ENCODE peak calls at places on chromosomes 5 and 9, in six cellular contexts. N, D, W, C, V and G are unnamed samples.

GRCh38 chr5:128927644-128928043 is 37.6 kb upstream of the SLC27A6 start:
- DNase-seq in N (no peak), D (no peak), W (no peak), C (no peak), V (no peak), G (no peak)

GRCh38 chr5:116360008-116360853 is 214.4 kb downstream of the SEMA6A start:
- DNase-seq in N (no peak), D (no peak), W (peak; percentile 89), C (no peak), V (no peak), G (peak; percentile 19)

GRCh38 chr9:111622626-111623025 is 8.5 kb upstream of the DNAJC25 start:
- DNase-seq in N (no peak), D (no peak), W (no peak), C (no peak), V (peak; percentile 16), G (peak; percentile 59)

GRCh38 chr9:72092820-72093219 is 32.4 kb upstream of the C9orf57 start:
- DNase-seq in N (no peak), D (no peak), W (no peak), C (no peak), V (no peak), G (no peak)

GRCh38 chr5:94471496-94471895 is 146.9 kb downstream of the KIAA0825 start:
- DNase-seq in N (no peak), D (no peak), W (no peak), C (no peak), V (no peak), G (no peak)

GRCh38 chr9:28941856-28942255 is 1368.6 kb upstream of the C9orf72 start:
- DNase-seq in N (no peak), D (no peak), W (no peak), C (no peak), V (no peak), G (no peak)

GRCh38 chr5:54761213-54761701 is 224.1 kb downstream of the ESM1 start:
- DNase-seq in N (no peak), D (no peak), W (no peak), C (peak; percentile 67), V (no peak), G (peak; percentile 99)

GRCh38 chr5:103808464-103809106 is 246.0 kb upstream of the NUDT12 start:
- DNase-seq in N (peak; percentile 32), D (peak; percentile 10), W (peak; percentile 78), C (peak; percentile 50), V (peak; percentile 60), G (no peak)

GRCh38 chr5:94480511-94480910 is 137.9 kb downstream of the KIAA0825 start:
- DNase-seq in N (no peak), D (no peak), W (no peak), C (no peak), V (no peak), G (no peak)

GRCh38 chr5:58094031-58094430 is 365.9 kb downstream of the PLK2 start:
- DNase-seq in N (no peak), D (no peak), W (no peak), C (no peak), V (no peak), G (no peak)

GRCh38 chr9:125815568-125815967 is 68.4 kb downstream of the PBX3 start:
- DNase-seq in N (no peak), D (no peak), W (no peak), C (no peak), V (peak; percentile 28), G (no peak)

GRCh38 chr5:1324719-1325190 is 20.1 kb downstream of the CLPTM1L start:
- DNase-seq in N (no peak), D (no peak), W (no peak), C (no peak), V (no peak), G (no peak)

GRCh38 chr5:134493461-134494055 is 31.9 kb upstream of the JADE2 start:
- DNase-seq in N (no peak), D (no peak), W (no peak), C (no peak), V (no peak), G (no peak)

GRCh38 chr5:137792291-137792690 is 38.1 kb upstream of the HNRNPA0 start:
- DNase-seq in N (no peak), D (no peak), W (no peak), C (no peak), V (no peak), G (no peak)

GRCh38 chr5:125148706-125149105 is 402.3 kb upstream of the ZNF608 start:
- DNase-seq in N (no peak), D (no peak), W (no peak), C (no peak), V (no peak), G (no peak)

GRCh38 chr5:94309166-94309565 is 309.2 kb downstream of the KIAA0825 start:
- DNase-seq in N (no peak), D (no peak), W (no peak), C (no peak), V (no peak), G (no peak)

GRCh38 chr5:91443028-91443427 is 59.9 kb upstream of the ARRDC3 start:
- DNase-seq in N (no peak), D (no peak), W (no peak), C (peak; percentile 13), V (no peak), G (peak; percentile 23)

GRCh38 chr9:102038006-102038405 is 299.6 kb upstream of the GRIN3A start:
- DNase-seq in N (no peak), D (no peak), W (no peak), C (no peak), V (no peak), G (no peak)

GRCh38 chr5:132386644-132387286 is 17.3 kb downstream of the SLC22A5 start:
- DNase-seq in N (peak; percentile 87), D (peak; percentile 74), W (peak; percentile 56), C (no peak), V (peak; percentile 80), G (no peak)

GRCh38 chr5:130034872-130035271 is 130.6 kb downstream of the CHSY3 start:
- DNase-seq in N (no peak), D (no peak), W (no peak), C (no peak), V (no peak), G (no peak)

GRCh38 chr9:107242073-107243063 is 40.7 kb upstream of the RAD23B start:
- DNase-seq in N (no peak), D (no peak), W (no peak), C (no peak), V (no peak), G (no peak)